ENCODE peak calls at places on chromosome 7, in eight cellular contexts. One of them, this sample, is unnamed.

GRCh38 chr7:23467731-23468720 is 2.3 kb downstream of the IGF2BP3 start:
- DNase-seq in mesendoderm: peak; percentile 87
- DNase-seq in Daoy: peak; percentile 77
- DNase-seq in pons: no peak
- DNase-seq in psoas muscle: no peak
- DNase-seq in endothelial cell: peak; percentile 27
- DNase-seq in GM04504: no peak
- DNase-seq in T-helper 2 cell: peak; percentile 57
- DNase-seq in this sample: peak; percentile 64

GRCh38 chr7:44643206-44643605 is 36.8 kb downstream of the OGDH start:
- DNase-seq in mesendoderm: no peak
- DNase-seq in Daoy: no peak
- DNase-seq in pons: no peak
- DNase-seq in psoas muscle: no peak
- DNase-seq in endothelial cell: no peak
- DNase-seq in GM04504: no peak
- DNase-seq in T-helper 2 cell: no peak
- DNase-seq in this sample: no peak

GRCh38 chr7:137909042-137909441 is 62.3 kb upstream of the DGKI start:
- DNase-seq in mesendoderm: no peak
- DNase-seq in Daoy: no peak
- DNase-seq in pons: peak; percentile 53
- DNase-seq in psoas muscle: peak; percentile 35
- DNase-seq in endothelial cell: no peak
- DNase-seq in GM04504: no peak
- DNase-seq in T-helper 2 cell: no peak
- DNase-seq in this sample: no peak

GRCh38 chr7:122412886-122413285 is 108.3 kb upstream of the FEZF1 start:
- DNase-seq in mesendoderm: peak; percentile 57
- DNase-seq in Daoy: peak; percentile 28
- DNase-seq in pons: no peak
- DNase-seq in psoas muscle: no peak
- DNase-seq in endothelial cell: no peak
- DNase-seq in GM04504: peak; percentile 23
- DNase-seq in T-helper 2 cell: no peak
- DNase-seq in this sample: peak; percentile 63

GRCh38 chr7:42753917-42754363 is 157.9 kb downstream of the C7orf25 start:
- DNase-seq in mesendoderm: no peak
- DNase-seq in Daoy: no peak
- DNase-seq in pons: no peak
- DNase-seq in psoas muscle: no peak
- DNase-seq in endothelial cell: no peak
- DNase-seq in GM04504: no peak
- DNase-seq in T-helper 2 cell: no peak
- DNase-seq in this sample: no peak

GRCh38 chr7:22665816-22666375 is 61.1 kb upstream of the IL6 start:
- DNase-seq in mesendoderm: no peak
- DNase-seq in Daoy: peak; percentile 56
- DNase-seq in pons: no peak
- DNase-seq in psoas muscle: no peak
- DNase-seq in endothelial cell: no peak
- DNase-seq in GM04504: no peak
- DNase-seq in T-helper 2 cell: peak; percentile 79
- DNase-seq in this sample: no peak

GRCh38 chr7:139321071-139321745 is 19.9 kb upstream of the FMC1 start:
- DNase-seq in mesendoderm: peak; percentile 85
- DNase-seq in Daoy: peak; percentile 9
- DNase-seq in pons: no peak
- DNase-seq in psoas muscle: no peak
- DNase-seq in endothelial cell: no peak
- DNase-seq in GM04504: peak; percentile 32
- DNase-seq in T-helper 2 cell: peak; percentile 25
- DNase-seq in this sample: peak; percentile 31

GRCh38 chr7:139224219-139224618 is 6.8 kb upstream of the UBN2 start:
- DNase-seq in mesendoderm: no peak
- DNase-seq in Daoy: no peak
- DNase-seq in pons: no peak
- DNase-seq in psoas muscle: no peak
- DNase-seq in endothelial cell: no peak
- DNase-seq in GM04504: no peak
- DNase-seq in T-helper 2 cell: no peak
- DNase-seq in this sample: no peak

GRCh38 chr7:40268836-40269235 is 134.0 kb downstream of the SUGCT start:
- DNase-seq in mesendoderm: no peak
- DNase-seq in Daoy: no peak
- DNase-seq in pons: peak; percentile 69
- DNase-seq in psoas muscle: no peak
- DNase-seq in endothelial cell: no peak
- DNase-seq in GM04504: no peak
- DNase-seq in T-helper 2 cell: no peak
- DNase-seq in this sample: no peak

GRCh38 chr7:128947854-128948253 is 10.1 kb downstream of the IRF5 start:
- DNase-seq in mesendoderm: no peak
- DNase-seq in Daoy: peak; percentile 70
- DNase-seq in pons: no peak
- DNase-seq in psoas muscle: no peak
- DNase-seq in endothelial cell: no peak
- DNase-seq in GM04504: no peak
- DNase-seq in T-helper 2 cell: no peak
- DNase-seq in this sample: no peak

GRCh38 chr7:107372298-107372697 is 97.6 kb upstream of the GPR22 start:
- DNase-seq in mesendoderm: no peak
- DNase-seq in Daoy: no peak
- DNase-seq in pons: no peak
- DNase-seq in psoas muscle: no peak
- DNase-seq in endothelial cell: no peak
- DNase-seq in GM04504: no peak
- DNase-seq in T-helper 2 cell: no peak
- DNase-seq in this sample: no peak

GRCh38 chr7:87702326-87702725 is 74.1 kb downstream of the RUNDC3B start:
- DNase-seq in mesendoderm: no peak
- DNase-seq in Daoy: peak; percentile 23
- DNase-seq in pons: no peak
- DNase-seq in psoas muscle: no peak
- DNase-seq in endothelial cell: no peak
- DNase-seq in GM04504: peak; percentile 7
- DNase-seq in T-helper 2 cell: no peak
- DNase-seq in this sample: peak; percentile 18

GRCh38 chr7:48173983-48174382 is 2.7 kb downstream of the ABCA13 start:
- DNase-seq in mesendoderm: no peak
- DNase-seq in Daoy: no peak
- DNase-seq in pons: no peak
- DNase-seq in psoas muscle: no peak
- DNase-seq in endothelial cell: no peak
- DNase-seq in GM04504: no peak
- DNase-seq in T-helper 2 cell: no peak
- DNase-seq in this sample: no peak

GRCh38 chr7:66751945-66752344 is 11.4 kb downstream of the RABGEF1 start:
- DNase-seq in mesendoderm: no peak
- DNase-seq in Daoy: no peak
- DNase-seq in pons: no peak
- DNase-seq in psoas muscle: no peak
- DNase-seq in endothelial cell: no peak
- DNase-seq in GM04504: no peak
- DNase-seq in T-helper 2 cell: no peak
- DNase-seq in this sample: no peak

GRCh38 chr7:15524077-15524476 is 37.7 kb downstream of the AGMO start:
- DNase-seq in mesendoderm: no peak
- DNase-seq in Daoy: no peak
- DNase-seq in pons: no peak
- DNase-seq in psoas muscle: no peak
- DNase-seq in endothelial cell: no peak
- DNase-seq in GM04504: no peak
- DNase-seq in T-helper 2 cell: no peak
- DNase-seq in this sample: no peak

GRCh38 chr7:155455132-155455693 is 2.7 kb upstream of the EN2 start:
- DNase-seq in mesendoderm: no peak
- DNase-seq in Daoy: no peak
- DNase-seq in pons: no peak
- DNase-seq in psoas muscle: no peak
- DNase-seq in endothelial cell: no peak
- DNase-seq in GM04504: no peak
- DNase-seq in T-helper 2 cell: no peak
- DNase-seq in this sample: no peak

GRCh38 chr7:87561702-87562101 is 39.0 kb downstream of the ABCB1 start:
- DNase-seq in mesendoderm: no peak
- DNase-seq in Daoy: no peak
- DNase-seq in pons: no peak
- DNase-seq in psoas muscle: no peak
- DNase-seq in endothelial cell: no peak
- DNase-seq in GM04504: no peak
- DNase-seq in T-helper 2 cell: no peak
- DNase-seq in this sample: no peak

GRCh38 chr7:84043661-84044191 is 150.9 kb downstream of the SEMA3A start:
- DNase-seq in mesendoderm: no peak
- DNase-seq in Daoy: no peak
- DNase-seq in pons: peak; percentile 29
- DNase-seq in psoas muscle: no peak
- DNase-seq in endothelial cell: no peak
- DNase-seq in GM04504: no peak
- DNase-seq in T-helper 2 cell: no peak
- DNase-seq in this sample: no peak

GRCh38 chr7:99102809-99103690 is 40.9 kb downstream of the SMURF1 start:
- DNase-seq in mesendoderm: no peak
- DNase-seq in Daoy: peak; percentile 51
- DNase-seq in pons: no peak
- DNase-seq in psoas muscle: no peak
- DNase-seq in endothelial cell: no peak
- DNase-seq in GM04504: no peak
- DNase-seq in T-helper 2 cell: peak; percentile 80
- DNase-seq in this sample: peak; percentile 45

GRCh38 chr7:27235387-27236052 is 7.1 kb upstream of the EVX1 start:
- DNase-seq in mesendoderm: peak; percentile 91
- DNase-seq in Daoy: peak; percentile 90
- DNase-seq in pons: no peak
- DNase-seq in psoas muscle: no peak
- DNase-seq in endothelial cell: peak; percentile 63
- DNase-seq in GM04504: no peak
- DNase-seq in T-helper 2 cell: no peak
- DNase-seq in this sample: peak; percentile 47

GRCh38 chr7:121298831-121299239 is 30.0 kb upstream of the WNT16 start:
- DNase-seq in mesendoderm: no peak
- DNase-seq in Daoy: no peak
- DNase-seq in pons: no peak
- DNase-seq in psoas muscle: no peak
- DNase-seq in endothelial cell: no peak
- DNase-seq in GM04504: no peak
- DNase-seq in T-helper 2 cell: no peak
- DNase-seq in this sample: no peak

GRCh38 chr7:2710901-2711551 is 23.0 kb downstream of the AMZ1 start:
- DNase-seq in mesendoderm: no peak
- DNase-seq in Daoy: no peak
- DNase-seq in pons: no peak
- DNase-seq in psoas muscle: no peak
- DNase-seq in endothelial cell: no peak
- DNase-seq in GM04504: no peak
- DNase-seq in T-helper 2 cell: peak; percentile 95
- DNase-seq in this sample: peak; percentile 69

GRCh38 chr7:27182285-27182827 is 2.7 kb downstream of the HOXA11 start:
- DNase-seq in mesendoderm: no peak
- DNase-seq in Daoy: no peak
- DNase-seq in pons: no peak
- DNase-seq in psoas muscle: no peak
- DNase-seq in endothelial cell: no peak
- DNase-seq in GM04504: no peak
- DNase-seq in T-helper 2 cell: no peak
- DNase-seq in this sample: no peak

GRCh38 chr7:131330299-131330698 is 2.6 kb downstream of the MKLN1 start:
- DNase-seq in mesendoderm: no peak
- DNase-seq in Daoy: no peak
- DNase-seq in pons: no peak
- DNase-seq in psoas muscle: no peak
- DNase-seq in endothelial cell: no peak
- DNase-seq in GM04504: no peak
- DNase-seq in T-helper 2 cell: no peak
- DNase-seq in this sample: no peak

This sample was measured in H4.